ENCODE peak calls at places on chromosomes 3 and 15, in six cellular contexts. B is NCI-H2081; Y is HCT116; S is DMS 273 treated with DMSO at 0.1 percent for 48 hours; F is natural killer cell treated with Interleukin-12 subunit alpha and Interleukin-12 subunit beta and Interleukin-15 and Interleukin-18, amount 100 ng/mL, for 72 hours; D is tibial nerve. W is an unnamed sample.

GRCh38 chr3:185820973-185821758 is 3.7 kb downstream of the IGF2BP2 start:
- DNase-seq in B (no peak), Y (no peak), S (peak; percentile 67), F (no peak), D (no peak), W (no peak)

GRCh38 chr15:40968290-40969085 is 15.2 kb downstream of the CHAC1 start:
- DNase-seq in B (no peak), Y (peak; percentile 13), S (no peak), F (no peak), D (no peak), W (no peak)

GRCh38 chr3:175985781-175986180 is 1126.6 kb downstream of the NAALADL2 start:
- DNase-seq in B (no peak), Y (no peak), S (no peak), F (no peak), D (no peak), W (no peak)

GRCh38 chr15:63362196-63362595 is 19.4 kb downstream of the CA12 start:
- DNase-seq in B (no peak), Y (no peak), S (no peak), F (no peak), D (no peak), W (no peak)

GRCh38 chr3:19147905-19148767 is at the start of gene KCNH8:
- DNase-seq in B (peak; percentile 79), Y (no peak), S (no peak), F (peak; percentile 59), D (no peak), W (peak; percentile 25)

GRCh38 chr3:110790631-110791030 is 281.0 kb upstream of the NECTIN3 start:
- DNase-seq in B (no peak), Y (no peak), S (no peak), F (no peak), D (no peak), W (no peak)

GRCh38 chr3:128727996-128728395 is 2.0 kb downstream of the RAB7A start:
- DNase-seq in B (no peak), Y (no peak), S (no peak), F (no peak), D (no peak), W (no peak)

GRCh38 chr15:42171122-42171521 is 14.7 kb upstream of the PLA2G4F start:
- DNase-seq in B (no peak), Y (no peak), S (no peak), F (no peak), D (no peak), W (no peak)

GRCh38 chr3:186930143-186930638 is at the start of gene ST6GAL1:
- DNase-seq in B (no peak), Y (peak; percentile 29), S (peak; percentile 58), F (peak; percentile 88), D (peak; percentile 35), W (peak; percentile 74)

W was measured in endothelial cell.